ENCODE peak calls at places on chromosomes 3 and 15, in six cellular contexts. A is cardiac muscle cell; P is Ammon's horn; E is activated gamma-delta T cell treated with anti-CD3 and anti-CD28 coated beads, Interleukin-2, amount 50 U/mL, for 16 hours; J is stimulated activated CD4-positive, alpha-beta T cell treated with anti-CD3 and anti-CD28 coated beads, Interleukin-15, amount 100 ng/mL, for 1 hour; C is HS-27A. O is an unnamed sample.

GRCh38 chr3:8320711-8321458 is 180.7 kb upstream of the LMCD1 start:
- DNase-seq in A (no peak), P (no peak), E (no peak), J (no peak), C (no peak), O (no peak)

GRCh38 chr3:69420781-69421520 is 35.1 kb upstream of the FRMD4B start:
- DNase-seq in A (no peak), P (no peak), E (no peak), J (no peak), C (no peak), O (no peak)

GRCh38 chr3:67311440-67311839 is 313.3 kb downstream of the KBTBD8 start:
- DNase-seq in A (no peak), P (no peak), E (no peak), J (no peak), C (no peak), O (no peak)

GRCh38 chr15:29053661-29054131 is 167.9 kb downstream of the APBA2 start:
- DNase-seq in A (no peak), P (no peak), E (no peak), J (no peak), C (no peak), O (no peak)

GRCh38 chr15:28885630-28886430 is at the start of gene APBA2:
- DNase-seq in A (peak; percentile 66), P (peak; percentile 47), E (no peak), J (peak; percentile 9), C (no peak), O (no peak)

GRCh38 chr15:34241376-34242350 is 16.8 kb downstream of the EMC4 start:
- DNase-seq in A (peak; percentile 48), P (peak; percentile 10), E (no peak), J (no peak), C (no peak), O (no peak)

GRCh38 chr15:85865070-85865684 is 70.5 kb upstream of the KLHL25 start:
- DNase-seq in A (peak; percentile 73), P (peak; percentile 78), E (no peak), J (no peak), C (no peak), O (peak; percentile 6)

GRCh38 chr3:140756240-140757016 is 78.6 kb downstream of the TRIM42 start:
- DNase-seq in A (no peak), P (no peak), E (no peak), J (no peak), C (no peak), O (no peak)

GRCh38 chr3:17399586-17399985 is 342.8 kb downstream of the TBC1D5 start:
- DNase-seq in A (no peak), P (no peak), E (no peak), J (no peak), C (no peak), O (no peak)

GRCh38 chr15:98547741-98548166 is 100.6 kb upstream of the IGF1R start:
- DNase-seq in A (peak; percentile 18), P (peak; percentile 24), E (no peak), J (no peak), C (no peak), O (peak; percentile 15)

GRCh38 chr15:81268881-81269601 is 54.9 kb downstream of the STARD5 start:
- DNase-seq in A (no peak), P (no peak), E (no peak), J (no peak), C (no peak), O (no peak)

GRCh38 chr3:115470254-115470653 is 153.1 kb upstream of the GAP43 start:
- DNase-seq in A (no peak), P (no peak), E (no peak), J (no peak), C (no peak), O (no peak)

GRCh38 chr3:47414161-47414564 is 33.3 kb downstream of the PTPN23 start:
- DNase-seq in A (no peak), P (no peak), E (no peak), J (no peak), C (no peak), O (no peak)

GRCh38 chr3:196111939-196112386 is 30.1 kb upstream of the TFRC start:
- DNase-seq in A (no peak), P (no peak), E (no peak), J (no peak), C (no peak), O (no peak)

GRCh38 chr3:98521897-98522537 is 685 bp downstream of the CLDND1 start:
- DNase-seq in A (peak; percentile 74), P (peak; percentile 49), E (peak; percentile 40), J (peak; percentile 12), C (peak; percentile 64), O (peak; percentile 42)

GRCh38 chr3:123636431-123636841 is 51.6 kb upstream of the HACD2 start:
- DNase-seq in A (peak; percentile 90), P (no peak), E (no peak), J (no peak), C (no peak), O (no peak)

GRCh38 chr3:103137830-103138229 is 703.0 kb downstream of the ZPLD1 start:
- DNase-seq in A (no peak), P (no peak), E (no peak), J (no peak), C (no peak), O (no peak)

GRCh38 chr15:40368701-40369473 is 10.9 kb downstream of the DISP2 start:
- DNase-seq in A (no peak), P (no peak), E (no peak), J (no peak), C (no peak), O (no peak)

GRCh38 chr15:73951044-73951561 is 24.8 kb downstream of the LOXL1 start:
- DNase-seq in A (peak; percentile 96), P (peak; percentile 93), E (peak; percentile 63), J (peak; percentile 55), C (peak; percentile 95), O (peak; percentile 68)

GRCh38 chr3:81395739-81396138 is 365.7 kb downstream of the GBE1 start:
- DNase-seq in A (peak; percentile 40), P (no peak), E (no peak), J (no peak), C (no peak), O (no peak)

GRCh38 chr3:12796171-12797123 is at the start of gene CAND2:
- DNase-seq in A (peak; percentile 89), P (peak; percentile 69), E (no peak), J (no peak), C (no peak), O (no peak)

GRCh38 chr3:62665627-62666433 is 209.4 kb downstream of the CADPS start:
- DNase-seq in A (peak; percentile 79), P (peak; percentile 81), E (no peak), J (no peak), C (peak; percentile 26), O (no peak)

GRCh38 chr15:77224352-77224751 is 153.4 kb upstream of the TSPAN3 start:
- DNase-seq in A (no peak), P (no peak), E (no peak), J (no peak), C (no peak), O (no peak)

GRCh38 chr3:44445786-44446185 is 31.7 kb downstream of the ZNF445 start:
- DNase-seq in A (no peak), P (no peak), E (no peak), J (no peak), C (no peak), O (no peak)

GRCh38 chr3:188380252-188380651 is 226.3 kb downstream of the LPP start:
- DNase-seq in A (no peak), P (no peak), E (no peak), J (no peak), C (no peak), O (no peak)

GRCh38 chr15:77543159-77543882 is 89.4 kb downstream of the LINGO1 start:
- DNase-seq in A (peak; percentile 93), P (peak; percentile 88), E (peak; percentile 53), J (peak; percentile 45), C (peak; percentile 74), O (peak; percentile 51)

GRCh38 chr3:109899930-109900329 is 562.6 kb upstream of the DPPA4 start:
- DNase-seq in A (no peak), P (no peak), E (no peak), J (no peak), C (no peak), O (no peak)

GRCh38 chr3:196268270-196269163 is 19.0 kb downstream of the PCYT1A start:
- DNase-seq in A (no peak), P (no peak), E (no peak), J (no peak), C (no peak), O (peak; percentile 33)

GRCh38 chr15:98292442-98293240 is 332.1 kb downstream of the ARRDC4 start:
- DNase-seq in A (peak; percentile 70), P (peak; percentile 46), E (no peak), J (no peak), C (no peak), O (no peak)

GRCh38 chr15:54273928-54274327 is 295.7 kb downstream of the UNC13C start:
- DNase-seq in A (peak; percentile 3), P (no peak), E (no peak), J (no peak), C (no peak), O (no peak)

GRCh38 chr3:37223084-37223975 is 48.9 kb upstream of the LRRFIP2 start:
- DNase-seq in A (no peak), P (no peak), E (no peak), J (no peak), C (no peak), O (no peak)

GRCh38 chr3:14361068-14361677 is 41.2 kb upstream of the SLC6A6 start:
- DNase-seq in A (no peak), P (no peak), E (no peak), J (no peak), C (no peak), O (no peak)

GRCh38 chr3:126356373-126357298 is 572 bp downstream of the KLF15 start:
- DNase-seq in A (peak; percentile 64), P (peak; percentile 67), E (no peak), J (no peak), C (no peak), O (no peak)

GRCh38 chr3:61997112-61997511 is 376.2 kb downstream of the FEZF2 start:
- DNase-seq in A (no peak), P (peak; percentile 7), E (no peak), J (no peak), C (no peak), O (no peak)

GRCh38 chr15:84099181-84099580 is 136.4 kb upstream of the GOLGA6L4 start:
- DNase-seq in A (peak; percentile 72), P (no peak), E (no peak), J (no peak), C (no peak), O (no peak)

GRCh38 chr3:37071921-37072320 is 78.6 kb downstream of the MLH1 start:
- DNase-seq in A (no peak), P (no peak), E (no peak), J (no peak), C (no peak), O (no peak)

O was measured in T1000.